ENCODE peak calls at places on chromosomes 16 and 17, in four cellular contexts. F is left colon; E is activated CD4-positive, alpha-beta T cell treated with anti-CD3 and anti-CD28 coated beads for 36 hours; A is T-cell. R is an unnamed sample.

GRCh38 chr17:82598256-82599011 is 49.8 kb downstream of the WDR45B start:
- DNase-seq in A (no peak), F (no peak), E (no peak), R (peak)

GRCh38 chr16:22915003-22915402 is 101.0 kb downstream of the HS3ST2 start:
- DNase-seq in F (no peak), A (no peak), E (no peak), R (no peak)

GRCh38 chr16:67672739-67673662 is 6.4 kb downstream of the C16orf86 start:
- DNase-seq in E (peak), F (peak), A (no peak), R (peak)

GRCh38 chr16:1741553-1742165 is 29.7 kb downstream of the NME3 start:
- DNase-seq in E (no peak), F (no peak), A (no peak), R (no peak)

GRCh38 chr17:13986855-13987254 is 82.4 kb upstream of the COX10 start:
- DNase-seq in A (no peak), F (no peak), E (no peak), R (no peak)

GRCh38 chr16:71885261-71885650 is 1.3 kb upstream of the ZNF821 start:
- DNase-seq in A (no peak), F (no peak), E (no peak), R (no peak)

GRCh38 chr17:63932721-63933120 is 590 bp upstream of the CD79B start:
- DNase-seq in F (no peak), E (no peak), A (no peak), R (no peak)

GRCh38 chr17:72764632-72765041 is 327.9 kb downstream of the SLC39A11 start:
- DNase-seq in E (no peak), F (no peak), A (no peak), R (peak)

GRCh38 chr16:64470916-64471315 is 650.9 kb downstream of the CDH11 start:
- DNase-seq in A (no peak), F (no peak), E (no peak), R (no peak)

GRCh38 chr16:89359296-89360147 is 130.8 kb downstream of the ANKRD11 start:
- DNase-seq in F (no peak), E (no peak), A (no peak), R (no peak)

GRCh38 chr16:88957456-88957767 is 19.6 kb downstream of the CBFA2T3 start:
- DNase-seq in A (no peak), F (no peak), E (no peak), R (no peak)

GRCh38 chr17:15418781-15419180 is 48.6 kb downstream of the CDRT4 start:
- DNase-seq in A (no peak), E (no peak), F (no peak), R (no peak)

GRCh38 chr16:3837851-3838564 is 42.5 kb downstream of the CREBBP start:
- DNase-seq in F (no peak), E (no peak), A (no peak), R (no peak)

GRCh38 chr16:58829096-58829495 is 95.0 kb upstream of the GOT2 start:
- DNase-seq in A (no peak), E (no peak), F (no peak), R (no peak)

R was measured in EL.